ENCODE peak calls at places on chromosomes 3 and 15, in ten cellular contexts. C, M, J, T, K, O, H, N, A and D are unnamed samples.

GRCh38 chr3:83354205-83354604 is 1592.8 kb upstream of the GBE1 start:
- DNase-seq in C (no peak), M (no peak), J (no peak), T (no peak), K (no peak), O (no peak), H (no peak), N (no peak), A (no peak), D (no peak)

GRCh38 chr3:8869613-8870012 is 93.7 kb downstream of the RAD18 start:
- DNase-seq in C (no peak), M (peak), J (no peak), T (no peak), K (no peak), O (no peak), H (peak), N (no peak), A (no peak), D (no peak)

GRCh38 chr3:23720885-23721284 is 84.9 kb upstream of the UBE2E1 start:
- DNase-seq in C (no peak), M (peak), J (no peak), T (no peak), K (no peak), O (no peak), H (no peak), N (no peak), A (no peak), D (no peak)

GRCh38 chr15:66754789-66755188 is 52.8 kb downstream of the SMAD6 start:
- DNase-seq in C (no peak), M (no peak), J (no peak), T (peak), K (no peak), O (no peak), H (no peak), N (no peak), A (no peak), D (no peak)

GRCh38 chr3:43759297-43759782 is 68.6 kb downstream of the ABHD5 start:
- DNase-seq in C (peak), M (peak), J (no peak), T (peak), K (no peak), O (no peak), H (peak), N (no peak), A (no peak), D (no peak)

GRCh38 chr15:77475898-77476297 is 55.2 kb downstream of the HMG20A start:
- DNase-seq in C (no peak), M (no peak), J (no peak), T (no peak), K (no peak), O (no peak), H (no peak), N (no peak), A (no peak), D (no peak)

GRCh38 chr3:161150001-161150525 is 44.9 kb upstream of the B3GALNT1 start:
- DNase-seq in C (no peak), M (no peak), J (no peak), T (no peak), K (no peak), O (no peak), H (no peak), N (no peak), A (no peak), D (no peak)

GRCh38 chr3:27319847-27320526 is 49.2 kb downstream of the NEK10 start:
- DNase-seq in C (no peak), M (no peak), J (peak), T (no peak), K (no peak), O (no peak), H (no peak), N (no peak), A (peak), D (no peak)

GRCh38 chr3:36394176-36394575 is 13.9 kb downstream of the STAC start:
- DNase-seq in C (no peak), M (no peak), J (no peak), T (no peak), K (no peak), O (no peak), H (no peak), N (no peak), A (no peak), D (no peak)

GRCh38 chr3:184710870-184711365 is 946 bp downstream of the MAGEF1 start:
- DNase-seq in C (no peak), M (no peak), J (no peak), T (no peak), K (no peak), O (no peak), H (no peak), N (no peak), A (peak), D (no peak)

GRCh38 chr3:187739125-187739560 is 6.1 kb downstream of the BCL6 start:
- DNase-seq in C (peak), M (no peak), J (no peak), T (peak), K (no peak), O (peak), H (no peak), N (peak), A (no peak), D (no peak)

GRCh38 chr15:90744759-90745402 is 27.7 kb downstream of the BLM start:
- DNase-seq in C (no peak), M (no peak), J (no peak), T (no peak), K (no peak), O (no peak), H (no peak), N (no peak), A (no peak), D (no peak)

GRCh38 chr15:70375006-70375409 is 277.3 kb upstream of the TLE3 start:
- DNase-seq in C (peak), M (no peak), J (peak), T (peak), K (no peak), O (no peak), H (peak), N (peak), A (no peak), D (no peak)

GRCh38 chr3:188294113-188294512 is 140.2 kb downstream of the LPP start:
- DNase-seq in C (no peak), M (no peak), J (no peak), T (no peak), K (no peak), O (no peak), H (no peak), N (no peak), A (no peak), D (no peak)

GRCh38 chr15:62026707-62027565 is 33.3 kb downstream of the VPS13C start:
- DNase-seq in C (no peak), M (no peak), J (no peak), T (no peak), K (no peak), O (no peak), H (no peak), N (no peak), A (no peak), D (no peak)

GRCh38 chr15:36925671-36926421 is 174.5 kb downstream of the MEIS2 start:
- DNase-seq in C (no peak), M (no peak), J (no peak), T (no peak), K (no peak), O (no peak), H (no peak), N (no peak), A (no peak), D (no peak)

GRCh38 chr3:138594150-138594934 is at the start of gene CEP70:
- DNase-seq in C (peak), M (peak), J (peak), T (peak), K (no peak), O (peak), H (peak), N (peak), A (peak), D (peak)

GRCh38 chr3:56783644-56784451 is 17.9 kb downstream of the ARHGEF3 start:
- DNase-seq in C (peak), M (peak), J (peak), T (peak), K (peak), O (no peak), H (peak), N (peak), A (peak), D (no peak)

GRCh38 chr15:45499426-45499825 is 23.1 kb downstream of the SLC30A4 start:
- DNase-seq in C (no peak), M (no peak), J (no peak), T (no peak), K (no peak), O (no peak), H (no peak), N (no peak), A (no peak), D (no peak)

GRCh38 chr3:114093596-114093995 is 37.1 kb downstream of the QTRT2 start:
- DNase-seq in C (peak), M (peak), J (no peak), T (peak), K (no peak), O (no peak), H (peak), N (peak), A (peak), D (peak)

GRCh38 chr15:79475312-79475711 is 43.2 kb downstream of the MINAR1 start:
- DNase-seq in C (no peak), M (peak), J (no peak), T (no peak), K (no peak), O (no peak), H (no peak), N (no peak), A (no peak), D (no peak)

GRCh38 chr3:144770813-144771400 is 799.3 kb downstream of the DIPK2A start:
- DNase-seq in C (peak), M (peak), J (no peak), T (no peak), K (no peak), O (no peak), H (no peak), N (no peak), A (no peak), D (no peak)

GRCh38 chr15:57213783-57214366 is 162.4 kb upstream of the CGNL1 start:
- DNase-seq in C (peak), M (peak), J (no peak), T (no peak), K (no peak), O (no peak), H (peak), N (no peak), A (no peak), D (no peak)

GRCh38 chr3:177134811-177135210 is 62.5 kb downstream of the TBL1XR1 start:
- DNase-seq in C (no peak), M (no peak), J (no peak), T (no peak), K (no peak), O (no peak), H (no peak), N (no peak), A (no peak), D (no peak)

GRCh38 chr15:90979582-90979981 is 14.8 kb downstream of the PRC1 start:
- DNase-seq in C (no peak), M (peak), J (no peak), T (no peak), K (no peak), O (no peak), H (no peak), N (no peak), A (no peak), D (no peak)

GRCh38 chr3:63473641-63474166 is 178.8 kb upstream of the SNTN start:
- DNase-seq in C (no peak), M (no peak), J (no peak), T (no peak), K (no peak), O (no peak), H (no peak), N (no peak), A (no peak), D (no peak)

GRCh38 chr3:50341537-50341936 is 901 bp upstream of the RASSF1 start:
- DNase-seq in C (no peak), M (no peak), J (no peak), T (no peak), K (no peak), O (no peak), H (no peak), N (no peak), A (no peak), D (no peak)

GRCh38 chr3:34107669-34108068 is 309.2 kb downstream of the PDCD6IP start:
- DNase-seq in C (no peak), M (no peak), J (no peak), T (no peak), K (no peak), O (no peak), H (no peak), N (no peak), A (no peak), D (no peak)

GRCh38 chr15:64618138-64618537 is 157.3 kb downstream of the RBPMS2 start:
- DNase-seq in C (no peak), M (no peak), J (no peak), T (no peak), K (no peak), O (no peak), H (no peak), N (peak), A (no peak), D (no peak)

GRCh38 chr3:127206611-127207516 is 13.9 kb downstream of the PRR23E start:
- DNase-seq in C (no peak), M (no peak), J (no peak), T (no peak), K (no peak), O (no peak), H (no peak), N (peak), A (no peak), D (no peak)

GRCh38 chr3:76698136-76698535 is 341.8 kb upstream of the ROBO2 start:
- DNase-seq in C (no peak), M (no peak), J (no peak), T (no peak), K (no peak), O (no peak), H (no peak), N (no peak), A (no peak), D (no peak)

GRCh38 chr15:88401972-88402656 is 65.1 kb downstream of the MRPL46 start:
- DNase-seq in C (peak), M (no peak), J (no peak), T (peak), K (no peak), O (no peak), H (no peak), N (no peak), A (peak), D (no peak)

GRCh38 chr3:99879275-99879674 is 61.6 kb downstream of the CMSS1 start:
- DNase-seq in C (no peak), M (no peak), J (no peak), T (no peak), K (no peak), O (no peak), H (no peak), N (no peak), A (no peak), D (no peak)

GRCh38 chr3:99877180-99877579 is 59.5 kb downstream of the CMSS1 start:
- DNase-seq in C (no peak), M (no peak), J (no peak), T (no peak), K (no peak), O (no peak), H (no peak), N (no peak), A (no peak), D (no peak)

GRCh38 chr3:99878005-99878404 is 60.3 kb downstream of the CMSS1 start:
- DNase-seq in C (peak), M (peak), J (no peak), T (no peak), K (no peak), O (no peak), H (no peak), N (no peak), A (no peak), D (no peak)

GRCh38 chr3:99875573-99875924 is 57.9 kb downstream of the CMSS1 start:
- DNase-seq in C (peak), M (peak), J (no peak), T (no peak), K (no peak), O (no peak), H (no peak), N (no peak), A (no peak), D (no peak)

GRCh38 chr3:99875925-99876781 is 58.5 kb downstream of the CMSS1 start:
- DNase-seq in C (peak), M (peak), J (peak), T (peak), K (no peak), O (peak), H (peak), N (peak), A (peak), D (peak)
- TF ChIP-seq CTCF in C (no peak), M (peak), J (no peak), T (peak), K (no peak), O (no peak), H (no peak), N (no peak), A (no peak), D (no peak)

GRCh38 chr3:46549408-46549904 is 16.6 kb downstream of the LRRC2 start:
- DNase-seq in C (no peak), M (no peak), J (no peak), T (no peak), K (no peak), O (no peak), H (no peak), N (no peak), A (no peak), D (no peak)

GRCh38 chr3:46549989-46550388 is 16.1 kb downstream of the LRRC2 start:
- DNase-seq in C (no peak), M (no peak), J (no peak), T (no peak), K (no peak), O (no peak), H (no peak), N (no peak), A (no peak), D (no peak)

GRCh38 chr3:46544771-46545503 is 21.2 kb downstream of the LRRC2 start:
- DNase-seq in C (no peak), M (no peak), J (no peak), T (no peak), K (no peak), O (no peak), H (no peak), N (no peak), A (no peak), D (no peak)

GRCh38 chr3:46545695-46546630 is 20.1 kb downstream of the LRRC2 start:
- DNase-seq in C (no peak), M (no peak), J (no peak), T (no peak), K (no peak), O (no peak), H (no peak), N (no peak), A (no peak), D (no peak)

GRCh38 chr3:46546896-46547440 is 19.1 kb downstream of the LRRC2 start:
- DNase-seq in C (no peak), M (peak), J (no peak), T (no peak), K (no peak), O (no peak), H (no peak), N (no peak), A (no peak), D (no peak)
- H3K4me3 ChIP-seq in C (no peak), M (no peak), J (no peak), T (no peak), K (no peak), O (no peak), H (no peak), N (no peak), A (no peak), D (no peak)

DNA sequence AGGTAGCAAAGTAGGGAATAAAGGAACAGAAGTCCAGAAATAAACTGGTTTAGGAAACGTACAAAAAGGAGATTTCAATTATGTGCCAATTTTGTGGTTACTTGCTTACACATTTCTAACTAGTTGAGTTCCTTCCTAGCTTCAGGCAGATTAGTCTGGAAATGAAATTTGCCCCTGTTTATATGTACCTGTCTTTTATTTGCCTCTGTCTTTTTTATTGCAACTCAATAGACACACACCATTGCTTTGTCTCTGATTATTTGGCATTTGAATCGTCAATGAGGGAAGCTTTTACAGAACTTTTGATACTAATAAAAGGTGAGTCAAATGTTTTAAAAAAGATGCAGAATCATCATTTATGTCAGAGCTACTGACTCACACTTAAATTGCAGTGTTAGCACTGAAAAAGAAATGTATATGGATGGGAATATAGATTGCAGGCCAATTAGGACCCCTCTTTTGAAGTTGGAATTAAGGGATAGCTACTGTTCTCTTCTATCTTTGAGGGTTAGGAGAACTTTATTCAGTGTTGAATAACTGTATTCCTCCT is 60.5 kb downstream of the TRAK1 start:
- DNase-seq in C (no peak), M (no peak), J (no peak), T (no peak), K (no peak), O (no peak), H (no peak), N (no peak), A (no peak), D (no peak)
- TF ChIP-seq POLR2A in C (no peak), M (no peak), J (no peak), T (no peak), K (no peak), O (no peak), H (no peak), N (no peak), A (no peak), D (no peak)

GRCh38 chr3:42443819-42444436 is 33.5 kb upstream of the LYZL4 start:
- DNase-seq in C (peak), M (peak), J (peak), T (peak), K (no peak), O (peak), H (peak), N (peak), A (peak), D (peak)
- TF ChIP-seq CTCF in C (peak), M (peak), J (peak), T (peak), K (peak), O (peak), H (peak), N (peak), A (peak), D (peak)

GRCh38 chr3:112333002-112333385 is at the start of gene CD200:
- DNase-seq in C (no peak), M (peak), J (peak), T (peak), K (no peak), O (peak), H (no peak), N (peak), A (peak), D (peak)

GRCh38 chr3:112338727-112339056 is 5.7 kb downstream of the CD200 start:
- DNase-seq in C (no peak), M (no peak), J (no peak), T (no peak), K (no peak), O (no peak), H (no peak), N (no peak), A (no peak), D (no peak)

GRCh38 chr3:112334709-112335108 is 1.8 kb downstream of the CD200 start:
- DNase-seq in C (no peak), M (no peak), J (no peak), T (no peak), K (no peak), O (no peak), H (no peak), N (no peak), A (no peak), D (no peak)

GRCh38 chr3:112338021-112338726 is 5.2 kb downstream of the CD200 start:
- DNase-seq in C (no peak), M (no peak), J (no peak), T (no peak), K (no peak), O (no peak), H (no peak), N (no peak), A (no peak), D (no peak)

GRCh38 chr3:112333386-112334334 is 704 bp downstream of the CD200 start:
- DNase-seq in C (no peak), M (no peak), J (no peak), T (no peak), K (no peak), O (no peak), H (no peak), N (no peak), A (no peak), D (no peak)
- H3K4me3 ChIP-seq in C (no peak), M (peak), J (peak), T (peak), K (peak), O (peak), H (no peak), N (peak), A (peak), D (peak)

DNA sequence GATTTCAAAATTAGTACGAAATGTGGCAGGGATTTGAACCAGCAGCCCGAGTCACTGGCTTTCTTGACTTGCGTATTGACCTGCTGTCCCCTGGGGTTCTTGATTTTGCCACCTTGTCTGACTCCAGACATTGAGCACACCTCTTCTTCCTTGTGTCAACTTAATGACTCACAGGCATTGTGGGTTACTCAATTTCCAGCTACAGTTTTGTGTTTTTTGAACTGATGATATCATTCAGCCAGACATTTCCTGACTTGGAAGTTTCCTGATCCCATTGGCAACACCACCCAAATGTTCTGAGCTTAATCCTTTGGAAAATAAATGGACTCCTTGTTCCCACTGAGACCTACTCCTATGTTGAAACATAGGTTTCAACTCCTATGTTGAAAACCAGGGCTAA is 64.2 kb downstream of the MOBP start:
- DNase-seq in C (peak), M (peak), J (no peak), T (no peak), K (no peak), O (no peak), H (peak), N (no peak), A (no peak), D (no peak)
- TF ChIP-seq POLR2A in C (no peak), M (no peak), J (no peak), T (no peak), K (no peak), O (no peak), H (no peak), N (no peak), A (no peak), D (no peak)